ENCODE peak calls at places on chromosomes 2 and 18, in seven cellular contexts. Q, S, O, Z, L, T and J are unnamed samples.

GRCh38 chr2:207014424-207014823 is 75.1 kb downstream of the CPO start:
- DNase-seq in Q (no peak), S (peak; percentile 79), O (no peak), Z (no peak), L (no peak), T (no peak), J (no peak)

GRCh38 chr2:157761520-157761919 is 114.6 kb downstream of the ACVR1 start:
- DNase-seq in Q (no peak), S (peak; percentile 15), O (no peak), Z (peak; percentile 37), L (no peak), T (no peak), J (no peak)

GRCh38 chr2:191255271-191255670 is 10.1 kb downstream of the MYO1B start:
- DNase-seq in Q (no peak), S (no peak), O (no peak), Z (no peak), L (no peak), T (no peak), J (no peak)

GRCh38 chr18:36303203-36303844 is 5.8 kb downstream of the FHOD3 start:
- DNase-seq in Q (no peak), S (no peak), O (no peak), Z (no peak), L (no peak), T (no peak), J (no peak)

GRCh38 chr2:74429487-74430451 is 8.2 kb downstream of the WDR54 start:
- DNase-seq in Q (no peak), S (no peak), O (no peak), Z (no peak), L (no peak), T (no peak), J (no peak)

GRCh38 chr2:9232886-9233285 is 26.3 kb downstream of the ASAP2 start:
- DNase-seq in Q (no peak), S (no peak), O (no peak), Z (peak; percentile 36), L (no peak), T (no peak), J (no peak)

GRCh38 chr18:46068763-46069162 is 3.3 kb downstream of the PSTPIP2 start:
- DNase-seq in Q (no peak), S (peak; percentile 57), O (no peak), Z (no peak), L (no peak), T (no peak), J (no peak)

GRCh38 chr2:128346291-128346690 is 27.6 kb upstream of the HS6ST1 start:
- DNase-seq in Q (no peak), S (no peak), O (no peak), Z (no peak), L (no peak), T (no peak), J (no peak)

GRCh38 chr2:161104054-161104553 is 56.1 kb upstream of the TANK start:
- DNase-seq in Q (no peak), S (peak; percentile 42), O (no peak), Z (no peak), L (no peak), T (no peak), J (no peak)

GRCh38 chr2:136917281-136917680 is 151.9 kb downstream of the THSD7B start:
- DNase-seq in Q (no peak), S (no peak), O (no peak), Z (no peak), L (no peak), T (no peak), J (no peak)

GRCh38 chr2:129178356-129178755 is 801.1 kb upstream of the RAB6C start:
- DNase-seq in Q (no peak), S (peak; percentile 81), O (no peak), Z (no peak), L (no peak), T (no peak), J (peak; percentile 15)

GRCh38 chr2:107808023-107808422 is 18.7 kb upstream of the RGPD4 start:
- DNase-seq in Q (no peak), S (no peak), O (no peak), Z (no peak), L (no peak), T (no peak), J (no peak)